ENCODE peak calls at places on chromosomes 5 and 9, in ten cellular contexts. F is epithelial cell of esophagus; Z is natural killer cell; Q is iris pigment epithelial cell; M is stimulated activated CD8-positive, alpha-beta memory T cell treated with anti-CD3 and anti-CD28 coated beads, Interleukin-4, amount 100 ng/mL, for 1 hour; T is chondrocyte; D is endothelial cell; B is pons; K is NCI-H1092; G is astrocyte of the spinal cord. A is an unnamed sample.

GRCh38 chr5:146016764-146017484 is 80.5 kb downstream of the SH3RF2 start:
- DNase-seq in D (no peak), Z (no peak), K (no peak), B (no peak), F (no peak), M (no peak), Q (no peak), G (no peak), T (no peak), A (no peak)

GRCh38 chr9:33852216-33852826 is 35.4 kb downstream of the UBE2R2 start:
- DNase-seq in Q (peak; percentile 38), D (peak; percentile 37), K (peak; percentile 48), T (no peak), B (peak; percentile 89), G (peak; percentile 32), M (peak; percentile 12), Z (peak; percentile 44), F (peak; percentile 66), A (peak; percentile 85)

GRCh38 chr5:140855772-140856674 is at the start of gene PCDHA10:
- DNase-seq in B (peak; percentile 85), Z (no peak), Q (no peak), T (no peak), M (no peak), G (peak; percentile 5), F (no peak), K (no peak), D (no peak), A (peak; percentile 18)

GRCh38 chr9:133375116-133375723 is 640 bp downstream of the SURF4 start:
- DNase-seq in K (no peak), Q (peak; percentile 46), D (peak; percentile 36), B (no peak), G (peak; percentile 54), T (no peak), F (peak; percentile 60), M (no peak), Z (no peak), A (no peak)

GRCh38 chr5:91291628-91292569 is 91.2 kb downstream of the ARRDC3 start:
- DNase-seq in Z (no peak), F (no peak), G (no peak), Q (no peak), K (no peak), M (no peak), T (no peak), D (no peak), B (no peak), A (no peak)

GRCh38 chr9:89375181-89375760 is 57.0 kb downstream of the SECISBP2 start:
- DNase-seq in F (no peak), Z (no peak), Q (no peak), G (no peak), K (no peak), T (no peak), M (no peak), D (no peak), B (no peak), A (no peak)

GRCh38 chr5:115490601-115491000 is 54.0 kb downstream of the FEM1C start:
- DNase-seq in G (no peak), T (no peak), D (no peak), M (no peak), Z (no peak), K (no peak), B (no peak), Q (no peak), F (no peak), A (no peak)

GRCh38 chr5:180313677-180314076 is 21.8 kb upstream of the MAPK9 start:
- DNase-seq in Z (peak; percentile 49), Q (no peak), D (peak; percentile 59), M (peak; percentile 50), G (no peak), K (peak; percentile 92), B (no peak), F (no peak), T (peak; percentile 87), A (peak; percentile 84)

GRCh38 chr9:70408393-70409040 is 5.9 kb downstream of the KLF9 start:
- DNase-seq in Q (no peak), F (no peak), M (no peak), T (no peak), Z (no peak), K (no peak), D (no peak), B (no peak), G (no peak), A (no peak)

GRCh38 chr5:76469656-76470290 is 66.7 kb downstream of the IQGAP2 start:
- DNase-seq in B (no peak), Q (peak; percentile 70), T (no peak), K (no peak), D (no peak), F (no peak), Z (no peak), G (no peak), M (no peak), A (no peak)

GRCh38 chr5:130715541-130715940 is 449.5 kb downstream of the HINT1 start:
- DNase-seq in K (no peak), T (no peak), Q (peak; percentile 38), M (no peak), B (no peak), G (peak; percentile 64), F (no peak), Z (no peak), D (no peak), A (no peak)

GRCh38 chr9:97772145-97772544 is 75.0 kb upstream of the XPA start:
- DNase-seq in Q (no peak), T (no peak), G (no peak), F (no peak), Z (no peak), B (no peak), M (no peak), K (no peak), D (no peak), A (no peak)

GRCh38 chr5:139473565-139473964 is 2.8 kb downstream of the SMIM33 start:
- DNase-seq in M (no peak), F (peak; percentile 75), B (no peak), K (no peak), G (no peak), Z (no peak), Q (no peak), D (peak; percentile 42), T (no peak), A (no peak)

A was measured in Ammon's horn.